ENCODE peak calls at places on chromosomes 4 and X, in four cellular contexts. One of them, this sample, is unnamed.

GRCh38 chr4:23368081-23368697 is 521.7 kb downstream of the PPARGC1A start:
- DNase-seq in HepG2: peak; percentile 23
- DNase-seq in GM12878: no peak
- DNase-seq in H1: peak; percentile 62
- DNase-seq in this sample: no peak

GRCh38 chr4:113116414-113117345 is 67.2 kb downstream of the ANK2 start:
- DNase-seq in HepG2: no peak
- DNase-seq in GM12878: no peak
- DNase-seq in H1: no peak
- DNase-seq in this sample: no peak

GRCh38 chrX:42920752-42921151 is 142.8 kb upstream of the PPP1R2C start:
- DNase-seq in HepG2: no peak
- DNase-seq in GM12878: no peak
- DNase-seq in H1: no peak
- DNase-seq in this sample: no peak

GRCh38 chrX:72216973-72217372 is 21.9 kb downstream of the ERCC6L start:
- DNase-seq in GM12878: no peak
- DNase-seq in H1: no peak
- DNase-seq in HepG2: no peak
- DNase-seq in this sample: no peak

GRCh38 chr4:74055498-74055897 is 17.0 kb upstream of the CXCL3 start:
- DNase-seq in GM12878: no peak
- DNase-seq in HepG2: no peak
- DNase-seq in H1: no peak
- DNase-seq in this sample: no peak

GRCh38 chrX:55451626-55451989 is 319 bp upstream of the MAGEH1 start:
- DNase-seq in H1: no peak
- DNase-seq in HepG2: no peak
- DNase-seq in GM12878: no peak
- DNase-seq in this sample: no peak

GRCh38 chr4:189463734-189464133 is 476.9 kb upstream of the FRG1 start:
- DNase-seq in HepG2: no peak
- DNase-seq in GM12878: no peak
- DNase-seq in H1: no peak
- DNase-seq in this sample: no peak

GRCh38 chr4:41476310-41476709 is 61.6 kb upstream of the LIMCH1 start:
- DNase-seq in HepG2: no peak
- DNase-seq in GM12878: no peak
- DNase-seq in H1: no peak
- DNase-seq in this sample: no peak

GRCh38 chrX:85992811-85993229 is 54.5 kb downstream of the CHM start:
- DNase-seq in GM12878: no peak
- DNase-seq in HepG2: peak; percentile 3
- DNase-seq in H1: no peak
- DNase-seq in this sample: no peak

GRCh38 chr4:99457676-99458075 is 22.5 kb upstream of the ADH7 start:
- DNase-seq in GM12878: no peak
- DNase-seq in H1: no peak
- DNase-seq in HepG2: no peak
- DNase-seq in this sample: no peak

GRCh38 chr4:124454772-124455270 is 257.7 kb downstream of the ANKRD50 start:
- DNase-seq in H1: no peak
- DNase-seq in GM12878: no peak
- DNase-seq in HepG2: no peak
- DNase-seq in this sample: no peak

GRCh38 chr4:190020790-190021717 is 6.0 kb downstream of the FRG2 start:
- DNase-seq in HepG2: peak; percentile 24
- DNase-seq in H1: peak; percentile 92
- DNase-seq in GM12878: no peak
- DNase-seq in this sample: peak; percentile 51

GRCh38 chr4:185235480-185236154 is 26.2 kb downstream of the SNX25 start:
- DNase-seq in HepG2: peak; percentile 85
- DNase-seq in GM12878: no peak
- DNase-seq in H1: no peak
- DNase-seq in this sample: no peak

GRCh38 chrX:77564824-77565223 is 117.6 kb downstream of the FGF16 start:
- DNase-seq in H1: no peak
- DNase-seq in HepG2: no peak
- DNase-seq in GM12878: no peak
- DNase-seq in this sample: no peak

GRCh38 chrX:95059909-95060308 is 1385.9 kb downstream of the FAM133A start:
- DNase-seq in HepG2: no peak
- DNase-seq in GM12878: no peak
- DNase-seq in H1: no peak
- DNase-seq in this sample: no peak

GRCh38 chrX:39900788-39901170 is 197.0 kb downstream of the BCOR start:
- DNase-seq in GM12878: no peak
- DNase-seq in HepG2: no peak
- DNase-seq in H1: no peak
- DNase-seq in this sample: no peak

GRCh38 chr4:77481856-77482255 is 123.8 kb upstream of the CXCL13 start:
- DNase-seq in HepG2: no peak
- DNase-seq in GM12878: no peak
- DNase-seq in H1: no peak
- DNase-seq in this sample: no peak

GRCh38 chrX:22559506-22559905 is 286.8 kb downstream of the CBLL2 start:
- DNase-seq in H1: no peak
- DNase-seq in GM12878: no peak
- DNase-seq in HepG2: no peak
- DNase-seq in this sample: no peak

GRCh38 chr4:6606465-6607235 is 31.7 kb downstream of the MAN2B2 start:
- DNase-seq in H1: no peak
- DNase-seq in HepG2: no peak
- DNase-seq in GM12878: no peak
- DNase-seq in this sample: no peak

GRCh38 chr4:6128221-6128871 is 72.0 kb downstream of the JAKMIP1 start:
- DNase-seq in GM12878: no peak
- DNase-seq in H1: no peak
- DNase-seq in HepG2: peak; percentile 46
- DNase-seq in this sample: no peak

GRCh38 chrX:107000013-107000515 is at the start of gene MORC4:
- DNase-seq in GM12878: no peak
- DNase-seq in H1: peak; percentile 74
- DNase-seq in HepG2: peak; percentile 65
- DNase-seq in this sample: peak; percentile 66

GRCh38 chr4:183147191-183147590 is 48.1 kb downstream of the WWC2 start:
- DNase-seq in GM12878: no peak
- DNase-seq in HepG2: no peak
- DNase-seq in H1: no peak
- DNase-seq in this sample: no peak

GRCh38 chr4:148914301-148914700 is 472.1 kb upstream of the NR3C2 start:
- DNase-seq in GM12878: no peak
- DNase-seq in HepG2: no peak
- DNase-seq in H1: no peak
- DNase-seq in this sample: no peak

GRCh38 chr4:48954314-48954713 is 31.8 kb upstream of the CWH43 start:
- DNase-seq in H1: no peak
- DNase-seq in GM12878: no peak
- DNase-seq in HepG2: no peak
- DNase-seq in this sample: peak; percentile 22

GRCh38 chrX:153735274-153735673 is 10.6 kb downstream of the ABCD1 start:
- DNase-seq in H1: no peak
- DNase-seq in HepG2: no peak
- DNase-seq in GM12878: no peak
- DNase-seq in this sample: no peak

GRCh38 chrX:21907250-21907649 is 33.3 kb upstream of the SMS start:
- DNase-seq in GM12878: no peak
- DNase-seq in H1: no peak
- DNase-seq in HepG2: no peak
- DNase-seq in this sample: no peak

GRCh38 chr4:100348472-100348871 is 158.2 kb upstream of the DDIT4L start:
- DNase-seq in GM12878: no peak
- DNase-seq in HepG2: peak; percentile 2
- DNase-seq in H1: no peak
- DNase-seq in this sample: no peak

GRCh38 chrX:16484338-16484737 is 165.6 kb upstream of the S100G start:
- DNase-seq in GM12878: no peak
- DNase-seq in HepG2: no peak
- DNase-seq in H1: no peak
- DNase-seq in this sample: no peak

GRCh38 chr4:15197005-15197404 is 194.7 kb downstream of the CPEB2 start:
- DNase-seq in HepG2: peak; percentile 23
- DNase-seq in H1: peak; percentile 46
- DNase-seq in GM12878: no peak
- DNase-seq in this sample: peak; percentile 40

GRCh38 chrX:13721819-13722527 is 12.4 kb downstream of the TRAPPC2 start:
- DNase-seq in GM12878: no peak
- DNase-seq in H1: no peak
- DNase-seq in HepG2: no peak
- DNase-seq in this sample: no peak

GRCh38 chr4:7967501-7968261 is 28.0 kb upstream of the AFAP1 start:
- DNase-seq in HepG2: no peak
- DNase-seq in GM12878: no peak
- DNase-seq in H1: no peak
- DNase-seq in this sample: no peak

GRCh38 chr4:158667651-158668198 is 4.0 kb downstream of the C4orf46 start:
- DNase-seq in HepG2: peak; percentile 49
- DNase-seq in GM12878: no peak
- DNase-seq in H1: no peak
- DNase-seq in this sample: no peak

GRCh38 chr4:118974758-118975157 is 86.1 kb downstream of the SYNPO2 start:
- DNase-seq in H1: no peak
- DNase-seq in GM12878: no peak
- DNase-seq in HepG2: no peak
- DNase-seq in this sample: no peak

DNA sequence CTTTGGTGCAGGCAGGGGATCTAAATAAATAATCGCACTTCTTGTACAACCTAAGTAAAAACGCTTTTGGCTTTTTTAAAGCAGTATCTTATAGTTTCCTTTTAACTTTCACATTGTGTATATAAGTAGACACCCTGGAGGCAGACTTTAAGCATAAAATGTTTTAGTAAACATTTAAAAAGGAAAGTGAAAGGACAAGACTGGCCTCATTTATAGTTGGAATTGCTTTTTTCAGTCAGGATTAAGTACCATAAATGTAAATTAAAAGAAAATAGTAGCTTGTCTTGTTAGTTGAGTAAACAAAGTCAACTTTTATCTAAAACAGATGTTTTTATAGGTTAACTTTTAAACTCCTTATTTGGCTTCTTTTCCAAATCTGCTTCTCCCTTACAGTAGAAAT is 39.7 kb downstream of the PTPN13 start:
- DNase-seq in HepG2: no peak
- DNase-seq in H1: no peak
- DNase-seq in GM12878: no peak
- DNase-seq in this sample: no peak
- TF ChIP-seq ZNF274 in HepG2: no peak
- TF ChIP-seq ZNF274 in H1: no peak
- TF ChIP-seq ZNF274 in GM12878: no peak
- TF ChIP-seq ZNF274 in this sample: no peak

GRCh38 chr4:52959545-52959944 is 97.4 kb downstream of the RASL11B start:
- DNase-seq in GM12878: no peak
- DNase-seq in HepG2: no peak
- DNase-seq in H1: no peak
- DNase-seq in this sample: no peak
- TF ChIP-seq SUZ12 in GM12878: no peak
- TF ChIP-seq SUZ12 in HepG2: no peak
- TF ChIP-seq SUZ12 in H1: no peak
- TF ChIP-seq SUZ12 in this sample: no peak

GRCh38 chrX:19571708-19572107 is 56.4 kb upstream of the MAP3K15 start:
- DNase-seq in H1: no peak
- DNase-seq in GM12878: no peak
- DNase-seq in HepG2: no peak
- DNase-seq in this sample: no peak
- TF ChIP-seq ZNF274 in H1: no peak
- TF ChIP-seq ZNF274 in GM12878: no peak
- TF ChIP-seq ZNF274 in HepG2: no peak
- TF ChIP-seq ZNF274 in this sample: no peak

DNA sequence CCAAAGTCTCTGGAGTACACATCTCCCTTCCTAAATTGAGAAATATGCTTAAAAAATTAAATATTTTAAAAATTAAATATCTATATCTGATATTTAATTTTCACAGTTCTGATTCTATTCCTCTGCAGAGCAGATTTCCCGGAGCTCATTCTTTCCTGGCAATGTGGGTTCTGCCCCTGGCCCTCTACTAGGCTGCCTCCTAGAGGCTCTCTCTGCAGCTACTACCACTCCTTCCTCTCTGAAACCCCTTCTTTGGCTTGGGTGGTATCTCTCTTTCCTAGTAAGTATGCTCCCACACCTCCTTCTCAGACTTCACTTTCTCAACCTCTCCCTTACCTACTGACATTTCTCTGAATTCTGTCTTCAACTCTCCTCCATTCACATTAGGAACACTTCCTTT is 45.3 kb downstream of the RPGR start:
- DNase-seq in HepG2: no peak
- DNase-seq in GM12878: no peak
- DNase-seq in H1: no peak
- DNase-seq in this sample: no peak
- TF ChIP-seq SUZ12 in HepG2: no peak
- TF ChIP-seq SUZ12 in GM12878: no peak
- TF ChIP-seq SUZ12 in H1: no peak
- TF ChIP-seq SUZ12 in this sample: no peak

DNA sequence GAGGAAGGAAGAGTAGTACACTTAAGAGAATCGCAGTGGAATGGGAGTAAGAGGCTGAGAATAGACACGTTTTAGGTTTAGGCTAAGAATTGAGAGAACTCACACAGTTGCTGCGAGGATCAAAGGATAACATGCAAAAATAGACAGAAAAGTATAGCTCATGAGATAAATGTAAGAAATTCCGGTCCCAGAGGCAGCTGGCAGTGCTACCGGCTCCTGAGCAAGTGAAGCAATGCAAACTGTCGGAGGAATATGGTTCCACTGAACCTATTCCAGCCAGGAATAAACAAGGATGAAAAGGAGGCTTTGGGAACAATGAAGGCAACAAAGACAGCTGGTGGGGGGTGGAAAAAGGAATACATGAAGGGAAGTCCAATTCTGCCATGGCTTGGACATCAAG is 191.8 kb downstream of the QDPR start:
- DNase-seq in GM12878: no peak
- DNase-seq in H1: no peak
- DNase-seq in HepG2: no peak
- DNase-seq in this sample: no peak
- TF ChIP-seq ZNF274 in GM12878: no peak
- TF ChIP-seq ZNF274 in H1: no peak
- TF ChIP-seq ZNF274 in HepG2: no peak
- TF ChIP-seq ZNF274 in this sample: peak; percentile 67

This sample was measured in NT2/D1.